ENCODE peak calls at places on chromosomes 11 and 22, in six cellular contexts. R, F, H, V, Y and D are unnamed samples.

GRCh38 chr11:2803186-2804057 is 82.2 kb downstream of the CDKN1C start:
- DNase-seq in F (no peak), R (peak; percentile 27), Y (no peak), V (peak; percentile 54), H (no peak), D (no peak)

GRCh38 chr11:76638267-76639197 is 32.0 kb downstream of the LRRC32 start:
- DNase-seq in F (no peak), R (no peak), H (no peak), V (no peak), Y (no peak), D (no peak)

GRCh38 chr11:61777234-61778090 is 14.9 kb downstream of the TMEM258 start:
- DNase-seq in Y (no peak), V (no peak), F (no peak), H (no peak), R (peak; percentile 86), D (no peak)

GRCh38 chr11:30653606-30654005 is 67.5 kb upstream of the MPPED2 start:
- DNase-seq in R (no peak), V (no peak), F (no peak), H (no peak), Y (peak; percentile 5), D (no peak)

GRCh38 chr11:77299528-77299993 is 1.9 kb downstream of the GDPD4 start:
- DNase-seq in H (no peak), V (no peak), R (no peak), Y (no peak), F (no peak), D (peak; percentile 79)

GRCh38 chr11:32884770-32885384 is 7.7 kb upstream of the QSER1 start:
- DNase-seq in V (no peak), H (no peak), F (no peak), R (no peak), Y (peak; percentile 60), D (peak; percentile 4)

GRCh38 chr11:123973816-123974215 is 3.8 kb downstream of the OR10S1 start:
- DNase-seq in R (no peak), F (no peak), H (peak; percentile 43), V (no peak), Y (peak; percentile 72), D (no peak)

GRCh38 chr11:112391086-112391485 is 130.4 kb upstream of the PLET1 start:
- DNase-seq in Y (no peak), R (no peak), F (no peak), H (no peak), V (no peak), D (no peak)

GRCh38 chr22:27686534-27686933 is 115.0 kb downstream of the MN1 start:
- DNase-seq in H (no peak), F (peak; percentile 23), V (no peak), R (no peak), Y (peak; percentile 95), D (peak; percentile 69)

GRCh38 chr22:19761500-19762314 is 1.1 kb downstream of the TBX1 start:
- DNase-seq in Y (no peak), R (no peak), F (no peak), V (no peak), H (no peak), D (no peak)

GRCh38 chr11:62508336-62509058 is 38.1 kb downstream of the AHNAK start:
- DNase-seq in Y (peak; percentile 57), H (peak; percentile 22), F (peak; percentile 74), V (peak; percentile 86), R (peak; percentile 85), D (peak; percentile 74)

GRCh38 chr11:120108154-120108784 is 29.6 kb downstream of the TRIM29 start:
- DNase-seq in V (peak; percentile 78), F (no peak), R (peak; percentile 78), H (peak; percentile 4), Y (peak; percentile 65), D (peak; percentile 75)

GRCh38 chr22:50309601-50309991 is 2.1 kb upstream of the PLXNB2 start:
- DNase-seq in Y (no peak), V (no peak), F (no peak), R (no peak), H (no peak), D (no peak)

GRCh38 chr11:22670803-22671202 is 4.4 kb downstream of the GAS2 start:
- DNase-seq in Y (peak; percentile 13), F (no peak), H (no peak), V (no peak), R (no peak), D (no peak)
- TF ChIP-seq CTCF in Y (no peak), F (no peak), H (no peak), V (no peak), R (peak; percentile 56), D (no peak)

GRCh38 chr11:15807827-15808226 is 548.5 kb downstream of the SOX6 start:
- DNase-seq in H (no peak), V (no peak), R (no peak), Y (peak; percentile 22), F (no peak), D (no peak)
- TF ChIP-seq CTCF in H (no peak), V (no peak), R (no peak), Y (no peak), F (no peak), D (no peak)

GRCh38 chr11:35274909-35275807 is 136.2 kb downstream of the CD44 start:
- DNase-seq in F (peak; percentile 51), H (no peak), R (no peak), Y (no peak), V (peak; percentile 74), D (peak; percentile 66)
- TF ChIP-seq CTCF in F (no peak), H (no peak), R (no peak), Y (no peak), V (no peak), D (no peak)

GRCh38 chr11:114027941-114028340 is 31.6 kb upstream of the ZBTB16 start:
- DNase-seq in F (no peak), V (no peak), Y (peak; percentile 53), R (no peak), H (no peak), D (no peak)
- TF ChIP-seq CTCF in F (no peak), V (no peak), Y (peak; percentile 49), R (no peak), H (peak; percentile 16), D (no peak)